ENCODE peak calls at places on chromosomes 13 and 19, in five cellular contexts. F is AG08396; R is CD4-positive, alpha-beta T cell; Z is activated T-helper 1 cell treated with anti-CD3 and anti-CD28 coated beads, Interleukin-12 subunit alpha, Interleukin-12 subunit beta, Interleukin-2, Interleukin-4 antibody, amounts not matched to agents 30 ng/mL and 10 ng/mL and 1 ng/mL, durations not matched to agents 14 hours and 24 hours and 36 hours; K is ELR. V is an unnamed sample.

GRCh38 chr13:49840266-49840665 is 47.8 kb upstream of the KPNA3 start:
- DNase-seq in F (no peak), R (no peak), Z (no peak), K (no peak), V (no peak)

GRCh38 chr13:96898212-96898611 is 96.1 kb downstream of the OXGR1 start:
- DNase-seq in F (no peak), R (no peak), Z (no peak), K (peak), V (no peak)

GRCh38 chr13:43545317-43545874 is 241.4 kb downstream of the ENOX1 start:
- DNase-seq in F (no peak), R (no peak), Z (no peak), K (no peak), V (peak)

GRCh38 chr19:18429717-18430416 is 8.1 kb downstream of the ISYNA1 start:
- DNase-seq in F (no peak), R (no peak), Z (no peak), K (no peak), V (no peak)

GRCh38 chr19:2055871-2056809 is 5.1 kb upstream of the MKNK2 start:
- DNase-seq in F (no peak), R (no peak), Z (no peak), K (peak), V (peak)

GRCh38 chr13:66835040-66835628 is 395.0 kb downstream of the PCDH9 start:
- DNase-seq in F (no peak), R (no peak), Z (no peak), K (no peak), V (peak)

GRCh38 chr19:51259348-51260245 is 8.7 kb downstream of the SIGLECL1 start:
- DNase-seq in F (peak), R (no peak), Z (peak), K (peak), V (peak)

GRCh38 chr19:35457173-35457572 is 9.1 kb downstream of the FFAR2 start:
- DNase-seq in F (no peak), R (no peak), Z (no peak), K (no peak), V (no peak)

GRCh38 chr13:45369116-45369515 is 28.1 kb upstream of the TPT1 start:
- DNase-seq in F (no peak), R (no peak), Z (no peak), K (no peak), V (no peak)

GRCh38 chr19:46745521-46746280 is at the start of gene FKRP:
- DNase-seq in F (peak), R (peak), Z (peak), K (peak), V (no peak)

GRCh38 chr19:932647-933552 is 7.1 kb downstream of the ARID3A start:
- DNase-seq in F (peak), R (peak), Z (no peak), K (peak), V (peak)

GRCh38 chr19:48982280-48982679 is 10.8 kb downstream of the GYS1 start:
- DNase-seq in F (no peak), R (no peak), Z (no peak), K (peak), V (no peak)

GRCh38 chr19:39413269-39413902 is 917 bp downstream of the PLEKHG2 start:
- DNase-seq in F (peak), R (no peak), Z (no peak), K (peak), V (peak)

GRCh38 chr13:24625324-24625723 is 54.9 kb upstream of the ATP12A start:
- DNase-seq in F (no peak), R (no peak), Z (no peak), K (no peak), V (no peak)

GRCh38 chr13:114043421-114044053 is 69.7 kb upstream of the C13orf46 start:
- DNase-seq in F (peak), R (no peak), Z (no peak), K (peak), V (peak)

GRCh38 chr13:107231941-107232340 is 664.0 kb upstream of the ARGLU1 start:
- DNase-seq in F (no peak), R (no peak), Z (no peak), K (no peak), V (no peak)

GRCh38 chr19:9296336-9296735 is 13.3 kb downstream of the ZNF699 start:
- DNase-seq in F (no peak), R (no peak), Z (no peak), K (peak), V (no peak)

GRCh38 chr13:52599037-52599852 is 43.0 kb upstream of the HNRNPA1L2 start:
- DNase-seq in F (peak), R (no peak), Z (no peak), K (peak), V (peak)

GRCh38 chr19:50705422-50706019 is 14.1 kb downstream of the SHANK1 start:
- DNase-seq in F (peak), R (no peak), Z (no peak), K (peak), V (peak)

GRCh38 chr13:102198418-102199322 is 203.2 kb downstream of the FGF14 start:
- DNase-seq in F (no peak), R (no peak), Z (no peak), K (no peak), V (no peak)

GRCh38 chr19:53057904-53058579 is 13.5 kb downstream of the ERVV-2 start:
- DNase-seq in F (peak), R (no peak), Z (no peak), K (peak), V (peak)

GRCh38 chr19:44741841-44742352 is 6.6 kb upstream of the BCL3 start:
- DNase-seq in F (peak), R (no peak), Z (no peak), K (peak), V (peak)

GRCh38 chr19:53621885-53622710 is 9.7 kb upstream of the DPRX start:
- DNase-seq in F (no peak), R (no peak), Z (no peak), K (no peak), V (no peak)

GRCh38 chr13:83618966-83619365 is 263.3 kb downstream of the SLITRK1 start:
- DNase-seq in F (no peak), R (no peak), Z (no peak), K (peak), V (peak)

GRCh38 chr19:11538232-11539036 is at the start of gene CNN1:
- DNase-seq in F (peak), R (no peak), Z (no peak), K (peak), V (no peak)